ENCODE peak calls at places on chromosomes 16 and 17, in eight cellular contexts. Z is activated CD4-positive, alpha-beta T cell treated with anti-CD3 and anti-CD28 coated beads, Interleukin-2, amount 50 U/mL, for 1 hour; H is NCI-H2081; E is lower lobe of right lung; D is RWPE1; X is ELF-1; P is foreskin fibroblast; Q is CD8-positive, alpha-beta memory T cell. F is an unnamed sample.

GRCh38 chr16:86971251-86971650 is 345.9 kb downstream of the C16orf95 start:
- DNase-seq in E (peak), P (peak), X (no peak), Z (no peak), D (no peak), H (no peak), Q (no peak), F (no peak)

GRCh38 chr17:63999680-64000531 is 1.8 kb downstream of the PRR29 start:
- DNase-seq in D (no peak), E (no peak), X (no peak), Q (no peak), H (no peak), Z (no peak), P (no peak), F (no peak)

GRCh38 chr17:3929764-3930163 is 13.5 kb upstream of the P2RX1 start:
- DNase-seq in X (no peak), D (no peak), E (no peak), P (no peak), H (no peak), Q (no peak), Z (no peak), F (no peak)

GRCh38 chr17:82603981-82604448 is 44.2 kb downstream of the WDR45B start:
- DNase-seq in P (no peak), E (peak), Q (no peak), Z (no peak), X (no peak), H (no peak), D (no peak), F (peak)

GRCh38 chr16:12255473-12255872 is 278.9 kb downstream of the SNX29 start:
- DNase-seq in H (no peak), Q (no peak), D (no peak), X (no peak), P (peak), E (no peak), Z (no peak), F (peak)

GRCh38 chr17:29566473-29567361 is at the start of gene ABHD15:
- DNase-seq in Z (peak), E (peak), P (peak), H (peak), D (peak), X (peak), Q (peak), F (no peak)

GRCh38 chr16:50066482-50067289 is 916 bp downstream of the HEATR3 start:
- DNase-seq in H (no peak), P (no peak), X (no peak), Z (no peak), Q (no peak), D (peak), E (no peak), F (no peak)

GRCh38 chr16:9596788-9597187 is 505.3 kb downstream of the HAPSTR1 start:
- DNase-seq in Z (no peak), P (no peak), Q (no peak), X (peak), H (no peak), D (no peak), E (no peak), F (no peak)

GRCh38 chr17:1997587-1998425 is 27.3 kb downstream of the RTN4RL1 start:
- DNase-seq in X (peak), Q (no peak), E (peak), P (peak), D (no peak), Z (no peak), H (no peak), F (no peak)

GRCh38 chr16:70804153-70804728 is 3.3 kb upstream of the VAC14 start:
- DNase-seq in P (peak), X (no peak), D (peak), Q (no peak), H (no peak), E (no peak), Z (no peak), F (peak)

GRCh38 chr16:88702364-88703210 is 3.6 kb downstream of the RNF166 start:
- DNase-seq in Q (no peak), X (no peak), P (no peak), E (no peak), D (no peak), H (no peak), Z (no peak), F (no peak)

GRCh38 chr17:77958716-77959215 is 263 bp downstream of the TNRC6C start:
- DNase-seq in E (no peak), Z (no peak), P (no peak), Q (no peak), D (peak), X (no peak), H (no peak), F (no peak)

GRCh38 chr17:47212458-47212857 is 3.3 kb downstream of the MYL4 start:
- DNase-seq in Z (no peak), E (no peak), X (no peak), P (no peak), D (no peak), H (no peak), Q (no peak), F (no peak)

GRCh38 chr16:89615596-89616090 is 2.2 kb downstream of the DPEP1 start:
- DNase-seq in E (no peak), X (no peak), P (peak), Z (no peak), D (no peak), Q (no peak), H (no peak), F (no peak)

GRCh38 chr17:50458290-50458689 is 10.4 kb downstream of the CHAD start:
- DNase-seq in D (peak), P (no peak), Z (no peak), Q (no peak), X (no peak), H (no peak), E (no peak), F (no peak)

F was measured in brain microvascular endothelial cell.